ENCODE peak calls at places on chromosomes 5 and 9, in four cellular contexts. N is AG04450, V is endothelial cell of umbilical vein, E is AG09309. O is an unnamed sample.
A peak's percentile ranks its signal among the peaks of the same experiment; 100 is the strongest.

GRCh38 chr9:68750179-68750685 is 45.2 kb downstream of the PIP5K1B start:
- DNase-seq in N (no peak), V (no peak), E (no peak), O (no peak)

GRCh38 chr5:17019324-17019723 is 83.2 kb upstream of the MYO10 start:
- DNase-seq in N (no peak), V (no peak), E (no peak), O (no peak)

GRCh38 chr9:32251539-32251938 is 132.9 kb upstream of the ACO1 start:
- DNase-seq in N (no peak), V (peak; percentile 58), E (no peak), O (peak; percentile 15)

GRCh38 chr9:124257070-124257864 is 482 bp upstream of the NEK6 start:
- DNase-seq in N (no peak), V (peak; percentile 13), E (no peak), O (no peak)

GRCh38 chr9:34511160-34511513 is 11.7 kb downstream of the ENHO start:
- DNase-seq in N (no peak), V (no peak), E (no peak), O (no peak)

GRCh38 chr5:92634883-92635282 is 946.1 kb downstream of the NR2F1-AS1 start:
- DNase-seq in N (no peak), V (no peak), E (no peak), O (no peak)

GRCh38 chr9:129125478-129125877 is 14.3 kb downstream of the PTPA start:
- DNase-seq in N (no peak), V (no peak), E (peak; percentile 73), O (no peak)

GRCh38 chr5:173771058-173771742 is 116.9 kb upstream of the CPEB4 start:
- DNase-seq in N (no peak), V (peak; percentile 14), E (no peak), O (no peak)

GRCh38 chr9:4423207-4423610 is 67.1 kb upstream of the SLC1A1 start:
- DNase-seq in N (no peak), V (no peak), E (no peak), O (no peak)

GRCh38 chr5:80406980-80407734 is 707 bp upstream of the ZFYVE16 start:
- DNase-seq in N (no peak), V (no peak), E (no peak), O (no peak)

GRCh38 chr5:66542728-66543127 is 53.5 kb upstream of the MAST4 start:
- DNase-seq in N (no peak), V (no peak), E (no peak), O (no peak)

GRCh38 chr5:109354761-109355160 is 55.0 kb downstream of the PJA2 start:
- DNase-seq in N (no peak), V (no peak), E (no peak), O (no peak)

GRCh38 chr5:95822038-95822407 is 503 bp downstream of the GLRX start:
- DNase-seq in N (no peak), V (peak; percentile 71), E (no peak), O (no peak)

GRCh38 chr5:141032626-141033025 is 18.5 kb upstream of the PCDHB1 start:
- DNase-seq in N (no peak), V (no peak), E (no peak), O (no peak)

GRCh38 chr9:92711146-92711545 is 41.2 kb upstream of the IPPK start:
- DNase-seq in N (no peak), V (no peak), E (no peak), O (no peak)

GRCh38 chr5:137627293-137627692 is 108.6 kb downstream of the KLHL3 start:
- DNase-seq in N (no peak), V (no peak), E (no peak), O (no peak)

GRCh38 chr5:159048298-159048697 is 51.4 kb downstream of the EBF1 start:
- DNase-seq in N (no peak), V (no peak), E (no peak), O (no peak)

GRCh38 chr9:88710449-88710848 is 175.5 kb downstream of the NXNL2 start:
- DNase-seq in N (no peak), V (no peak), E (no peak), O (no peak)

GRCh38 chr9:88711719-88712118 is 176.7 kb downstream of the NXNL2 start:
- DNase-seq in N (no peak), V (no peak), E (no peak), O (no peak)

GRCh38 chr9:88702985-88703384 is 168.0 kb downstream of the NXNL2 start:
- DNase-seq in N (no peak), V (no peak), E (no peak), O (no peak)

DNA sequence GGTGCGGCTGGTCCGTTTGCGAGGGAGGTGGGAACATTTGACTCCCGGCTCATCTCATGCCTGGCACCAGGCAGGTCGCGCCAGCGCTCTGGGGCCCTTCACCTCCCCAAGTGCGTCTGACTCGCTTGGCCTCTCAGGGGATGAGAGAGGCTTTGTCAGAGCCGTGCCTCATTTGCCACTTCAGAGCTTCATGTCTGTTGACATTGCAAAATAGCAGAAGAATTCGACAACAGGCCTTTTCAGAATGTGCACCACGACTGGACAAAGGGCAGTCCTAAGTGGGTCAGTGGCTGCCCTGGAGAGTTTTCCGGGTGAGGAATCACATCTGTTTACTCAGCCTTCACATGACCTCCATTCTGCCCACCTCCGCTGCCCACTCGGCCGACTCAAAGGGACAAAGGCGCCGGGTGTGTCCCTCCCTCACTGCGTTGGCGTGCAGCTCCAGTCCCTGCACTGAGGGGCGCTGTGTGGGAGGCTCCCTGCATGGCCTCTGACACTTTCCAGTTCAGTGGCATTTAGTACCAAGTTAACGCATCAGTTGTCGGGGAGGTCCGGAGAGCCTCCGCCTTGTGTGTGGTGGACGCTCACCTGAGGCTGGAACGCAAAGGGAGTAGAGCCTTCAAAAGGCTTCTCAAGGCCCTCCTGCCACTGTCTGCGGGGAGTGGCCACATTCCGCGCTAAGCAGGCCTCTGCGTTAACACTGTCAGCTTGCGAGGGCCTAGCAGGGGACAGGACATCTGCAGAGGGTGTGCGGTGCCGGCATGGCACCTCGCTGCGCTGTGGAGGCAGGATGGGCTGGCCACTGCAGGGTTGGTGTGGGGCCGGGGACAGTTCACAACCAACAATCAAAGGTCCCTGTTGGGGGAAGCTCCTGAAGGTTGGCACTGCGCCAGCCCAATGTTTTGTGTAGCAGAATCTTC is 171.5 kb downstream of the NXNL2 start:
- DNase-seq in N (no peak), V (no peak), E (no peak), O (no peak)
- TF ChIP-seq CTCF in N (no peak), V (no peak), E (no peak), O (no peak)

DNA sequence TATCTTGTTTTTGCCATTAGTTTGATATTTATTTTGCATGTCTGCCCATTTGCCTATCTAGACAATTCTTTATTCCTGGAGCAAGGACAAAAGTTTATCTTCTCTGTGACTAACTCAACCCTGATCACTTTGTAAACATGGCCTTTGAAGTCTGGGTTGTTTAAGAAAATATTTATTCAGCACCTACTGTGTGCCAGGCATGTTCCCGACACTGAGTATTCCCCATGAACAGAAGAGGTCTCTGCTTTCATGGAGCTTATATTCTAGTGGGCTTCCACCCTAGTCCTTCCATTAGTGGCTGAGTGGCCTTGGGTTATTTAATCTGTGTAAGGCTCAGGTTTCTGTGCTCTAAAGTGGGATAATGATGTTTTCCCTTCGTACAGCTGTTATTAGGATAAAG is 49.7 kb downstream of the SEMA6A start:
- DNase-seq in N (no peak), V (no peak), E (no peak), O (no peak)
- TF ChIP-seq CTCF in N (no peak), V (no peak), E (no peak), O (no peak)

GRCh38 chr5:171599396-171599795 is 179.9 kb downstream of the FGF18 start:
- DNase-seq in N (no peak), V (peak; percentile 24), E (no peak), O (no peak)

GRCh38 chr5:171600736-171601265 is 181.4 kb downstream of the FGF18 start:
- DNase-seq in N (no peak), V (peak; percentile 67), E (no peak), O (no peak)

GRCh38 chr5:171599957-171600612 is 180.6 kb downstream of the FGF18 start:
- DNase-seq in N (no peak), V (no peak), E (no peak), O (no peak)

GRCh38 chr5:171596391-171596878 is 177.0 kb downstream of the FGF18 start:
- DNase-seq in N (peak; percentile 91), V (peak; percentile 98), E (no peak), O (no peak)

DNA sequence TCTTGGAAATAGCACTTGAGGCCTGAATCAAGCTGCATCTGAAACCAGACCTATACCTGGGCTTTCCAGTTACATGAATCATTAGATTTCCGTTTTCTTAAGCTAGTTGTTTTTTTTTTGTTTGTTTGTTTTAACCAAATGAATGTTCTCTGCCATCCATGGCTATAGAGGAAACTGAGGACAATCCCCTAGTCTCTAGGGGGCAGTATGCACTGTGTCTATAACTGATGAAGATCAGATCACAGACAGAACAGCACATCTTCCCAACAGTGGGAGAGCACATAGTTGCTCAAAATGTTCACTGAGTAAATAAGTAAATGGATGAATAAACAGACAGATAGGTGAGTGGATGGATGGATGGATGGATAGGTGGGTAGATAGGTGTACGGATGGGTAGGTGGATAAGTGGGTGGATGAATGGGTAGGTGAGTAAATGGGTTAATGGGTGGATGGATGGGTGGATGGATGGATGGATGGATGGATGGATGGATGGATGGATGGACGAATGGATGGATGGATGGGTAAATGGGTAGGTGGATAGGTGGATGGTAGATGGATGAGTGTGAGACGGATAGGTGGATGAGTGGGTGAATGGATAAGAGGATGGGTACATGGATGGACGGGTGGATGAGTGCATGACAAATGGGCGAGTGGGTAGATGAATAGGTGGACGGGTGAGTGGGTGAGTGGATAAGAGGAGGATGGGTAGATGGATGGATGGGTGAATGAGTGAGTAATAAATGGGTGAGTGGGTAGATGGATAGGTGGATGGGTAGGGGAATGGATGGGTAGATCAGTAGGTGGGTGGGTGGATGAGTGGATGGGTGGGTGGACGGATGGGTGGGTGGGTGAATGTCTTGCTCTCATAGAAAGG is 179.1 kb downstream of the FGF18 start:
- DNase-seq in N (no peak), V (no peak), E (no peak), O (no peak)
- TF ChIP-seq CTCF in N (peak; percentile 16), V (no peak), E (peak; percentile 10), O (no peak)

GRCh38 chr5:82100303-82101077 is 128.7 kb downstream of the ATG10 start:
- DNase-seq in N (peak; percentile 15), V (no peak), E (no peak), O (no peak)
- TF ChIP-seq CTCF in N (no peak), V (no peak), E (no peak), O (no peak)

DNA sequence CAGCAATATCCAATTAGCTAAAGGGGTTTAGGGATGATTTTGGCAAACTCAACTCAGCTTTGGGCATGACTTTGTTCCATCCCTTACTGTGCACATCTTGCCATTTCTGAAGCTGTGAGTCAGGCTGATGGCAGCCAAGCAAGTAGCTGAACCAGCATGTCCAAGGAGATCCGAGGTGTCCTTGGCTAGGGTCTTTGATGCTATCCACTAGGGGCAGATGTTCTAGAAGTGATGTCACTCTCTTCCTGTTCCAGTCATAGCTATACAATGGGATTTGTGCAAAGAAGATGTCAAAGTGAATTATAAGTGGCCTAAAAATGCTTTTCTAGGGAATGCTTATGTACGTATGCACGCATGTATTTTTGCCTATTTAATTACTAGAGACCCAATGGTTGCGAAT is 160.8 kb upstream of the PAPPA start:
- DNase-seq in N (peak; percentile 24), V (no peak), E (no peak), O (no peak)
- TF ChIP-seq CTCF in N (peak; percentile 31), V (no peak), E (no peak), O (no peak)

DNA sequence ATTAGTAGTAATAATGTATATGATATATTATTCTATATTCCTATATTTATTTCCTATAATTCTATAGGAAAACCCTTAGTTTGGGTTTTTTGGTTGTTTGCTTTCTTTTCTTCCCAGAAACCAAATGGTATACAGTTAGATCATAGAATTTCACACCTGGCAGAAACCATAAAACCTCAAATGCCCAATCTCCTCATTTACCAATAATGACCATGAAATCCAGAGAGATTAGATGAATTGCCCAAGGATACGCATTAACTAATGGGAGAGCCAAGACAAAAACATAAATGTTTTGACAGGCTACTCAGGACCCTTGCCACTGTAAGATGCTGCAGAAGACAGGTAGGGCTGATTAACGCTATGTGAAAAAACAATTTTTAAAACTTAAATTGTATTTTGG is 158.7 kb upstream of the FST start:
- DNase-seq in N (no peak), V (no peak), E (no peak), O (no peak)
- TF ChIP-seq CTCF in N (no peak), V (no peak), E (no peak), O (no peak)

O was measured in progenitor cell of endocrine pancreas.